ENCODE peak calls at places on chromosomes 6 and 20, in eight cellular contexts. A, B, G, M, J, Z, V and Y are unnamed samples.
A peak's percentile ranks its signal among the peaks of the same experiment; 100 is the strongest.

GRCh38 chr6:84728602-84729001 is 35.8 kb downstream of the TBX18 start:
- DNase-seq in A (peak; percentile 2), B (no peak), G (peak; percentile 47), M (peak; percentile 35), J (peak; percentile 37), Z (no peak), V (no peak), Y (no peak)

GRCh38 chr6:2821554-2821953 is 20.1 kb downstream of the SERPINB1 start:
- DNase-seq in A (no peak), B (no peak), G (no peak), M (no peak), J (no peak), Z (no peak), V (no peak), Y (no peak)

GRCh38 chr6:151961809-151962208 is 154.3 kb downstream of the ESR1 start:
- DNase-seq in A (no peak), B (no peak), G (no peak), M (no peak), J (no peak), Z (no peak), V (no peak), Y (no peak)

GRCh38 chr6:125944434-125944816 is 12.1 kb upstream of the HINT3 start:
- DNase-seq in A (no peak), B (no peak), G (peak; percentile 61), M (peak; percentile 50), J (peak; percentile 77), Z (no peak), V (no peak), Y (no peak)

GRCh38 chr20:2859330-2860121 is 13.8 kb upstream of the PTPRA start:
- DNase-seq in A (no peak), B (no peak), G (peak; percentile 70), M (peak; percentile 80), J (peak; percentile 90), Z (no peak), V (no peak), Y (no peak)

GRCh38 chr6:83948851-83949250 is 84.7 kb upstream of the MRAP2 start:
- DNase-seq in A (no peak), B (no peak), G (no peak), M (no peak), J (no peak), Z (no peak), V (no peak), Y (no peak)

GRCh38 chr6:87482382-87482781 is 9.6 kb downstream of the SLC35A1 start:
- DNase-seq in A (no peak), B (no peak), G (no peak), M (no peak), J (no peak), Z (no peak), V (no peak), Y (no peak)

GRCh38 chr20:10249822-10250221 is 31.2 kb downstream of the SNAP25 start:
- DNase-seq in A (no peak), B (no peak), G (no peak), M (no peak), J (no peak), Z (no peak), V (no peak), Y (no peak)

GRCh38 chr6:134146268-134147032 is 94.0 kb upstream of the SLC2A12 start:
- DNase-seq in A (no peak), B (no peak), G (no peak), M (no peak), J (no peak), Z (no peak), V (no peak), Y (no peak)

GRCh38 chr20:46040902-46041535 is 12.0 kb downstream of the SLC12A5 start:
- DNase-seq in A (no peak), B (peak; percentile 13), G (peak; percentile 50), M (peak; percentile 38), J (peak; percentile 57), Z (peak; percentile 52), V (no peak), Y (no peak)

GRCh38 chr6:2725999-2726567 is 24.6 kb downstream of the MYLK4 start:
- DNase-seq in A (no peak), B (no peak), G (peak; percentile 69), M (peak; percentile 62), J (peak; percentile 65), Z (no peak), V (peak; percentile 14), Y (peak; percentile 43)

GRCh38 chr20:2348336-2348735 is 32.4 kb upstream of the TGM6 start:
- DNase-seq in A (no peak), B (no peak), G (no peak), M (no peak), J (no peak), Z (no peak), V (no peak), Y (no peak)

GRCh38 chr6:27161946-27162603 is 85.4 kb upstream of the PRSS16 start:
- DNase-seq in A (peak; percentile 61), B (no peak), G (peak; percentile 66), M (peak; percentile 75), J (peak; percentile 63), Z (no peak), V (no peak), Y (no peak)

GRCh38 chr6:62640749-62641148 is 354.7 kb upstream of the KHDRBS2 start:
- DNase-seq in A (no peak), B (no peak), G (no peak), M (no peak), J (no peak), Z (no peak), V (no peak), Y (no peak)

GRCh38 chr20:3106658-3107463 is 22.3 kb upstream of the AVP start:
- DNase-seq in A (no peak), B (no peak), G (no peak), M (no peak), J (no peak), Z (no peak), V (no peak), Y (no peak)

GRCh38 chr6:44642870-44643522 is 255.5 kb downstream of the CDC5L start:
- DNase-seq in A (no peak), B (no peak), G (peak; percentile 61), M (no peak), J (peak; percentile 48), Z (no peak), V (no peak), Y (no peak)

GRCh38 chr20:23541330-23541729 is 27.0 kb downstream of the CST9L start:
- DNase-seq in A (peak; percentile 24), B (no peak), G (no peak), M (no peak), J (no peak), Z (no peak), V (no peak), Y (no peak)

GRCh38 chr6:32700391-32701040 is 34.1 kb upstream of the HLA-DQB1 start:
- DNase-seq in A (no peak), B (no peak), G (peak; percentile 67), M (peak; percentile 56), J (peak; percentile 64), Z (peak; percentile 33), V (no peak), Y (no peak)

GRCh38 chr6:71481021-71481420 is 192.4 kb downstream of the OGFRL1 start:
- DNase-seq in A (no peak), B (no peak), G (peak; percentile 13), M (no peak), J (peak; percentile 8), Z (no peak), V (no peak), Y (no peak)